ENCODE peak calls at places on chromosomes 2 and 18, in seven cellular contexts. One of them, this sample, is unnamed.

GRCh38 chr2:193883820-193884219 is 1689.1 kb upstream of the TMEFF2 start:
- DNase-seq in RWPE1: no peak
- DNase-seq in sigmoid colon: no peak
- DNase-seq in Calu3: no peak
- DNase-seq in dorsolateral prefrontal cortex: no peak
- DNase-seq in fibroblast of lung: no peak
- DNase-seq in astrocyte: no peak
- DNase-seq in this sample: no peak

GRCh38 chr2:232539298-232540231 is at the start of gene CHRNG:
- DNase-seq in fibroblast of lung: no peak
- DNase-seq in RWPE1: no peak
- DNase-seq in dorsolateral prefrontal cortex: no peak
- DNase-seq in sigmoid colon: peak
- DNase-seq in Calu3: no peak
- DNase-seq in astrocyte: no peak
- DNase-seq in this sample: no peak

GRCh38 chr2:157068225-157068624 is 189.3 kb upstream of the GALNT5 start:
- DNase-seq in RWPE1: no peak
- DNase-seq in fibroblast of lung: no peak
- DNase-seq in Calu3: no peak
- DNase-seq in dorsolateral prefrontal cortex: no peak
- DNase-seq in sigmoid colon: no peak
- DNase-seq in astrocyte: no peak
- DNase-seq in this sample: no peak

GRCh38 chr18:61842146-61842545 is 50.7 kb downstream of the RNF152 start:
- DNase-seq in sigmoid colon: no peak
- DNase-seq in RWPE1: no peak
- DNase-seq in dorsolateral prefrontal cortex: no peak
- DNase-seq in astrocyte: no peak
- DNase-seq in fibroblast of lung: no peak
- DNase-seq in Calu3: no peak
- DNase-seq in this sample: no peak

GRCh38 chr2:194087569-194087968 is 1569.5 kb upstream of the SLC39A10 start:
- DNase-seq in fibroblast of lung: no peak
- DNase-seq in Calu3: no peak
- DNase-seq in dorsolateral prefrontal cortex: no peak
- DNase-seq in sigmoid colon: no peak
- DNase-seq in astrocyte: no peak
- DNase-seq in RWPE1: no peak
- DNase-seq in this sample: no peak

GRCh38 chr2:176035013-176035691 is 33.1 kb upstream of the LNPK start:
- DNase-seq in RWPE1: no peak
- DNase-seq in astrocyte: no peak
- DNase-seq in sigmoid colon: no peak
- DNase-seq in fibroblast of lung: no peak
- DNase-seq in Calu3: no peak
- DNase-seq in dorsolateral prefrontal cortex: no peak
- DNase-seq in this sample: no peak

GRCh38 chr2:134582547-134582899 is 136.3 kb downstream of the TMEM163 start:
- DNase-seq in astrocyte: no peak
- DNase-seq in fibroblast of lung: no peak
- DNase-seq in RWPE1: no peak
- DNase-seq in dorsolateral prefrontal cortex: no peak
- DNase-seq in sigmoid colon: no peak
- DNase-seq in Calu3: no peak
- DNase-seq in this sample: no peak

GRCh38 chr2:237900891-237901831 is 41.7 kb downstream of the RAMP1 start:
- DNase-seq in RWPE1: no peak
- DNase-seq in astrocyte: no peak
- DNase-seq in dorsolateral prefrontal cortex: no peak
- DNase-seq in fibroblast of lung: no peak
- DNase-seq in Calu3: no peak
- DNase-seq in sigmoid colon: peak
- DNase-seq in this sample: no peak

GRCh38 chr2:108388045-108388444 is 10.3 kb downstream of the SULT1C4 start:
- DNase-seq in astrocyte: no peak
- DNase-seq in fibroblast of lung: no peak
- DNase-seq in RWPE1: no peak
- DNase-seq in dorsolateral prefrontal cortex: no peak
- DNase-seq in sigmoid colon: no peak
- DNase-seq in Calu3: peak
- DNase-seq in this sample: no peak

GRCh38 chr2:108385411-108386071 is 7.8 kb downstream of the SULT1C4 start:
- DNase-seq in sigmoid colon: no peak
- DNase-seq in dorsolateral prefrontal cortex: no peak
- DNase-seq in fibroblast of lung: no peak
- DNase-seq in RWPE1: no peak
- DNase-seq in astrocyte: no peak
- DNase-seq in Calu3: peak
- DNase-seq in this sample: no peak

GRCh38 chr2:108384662-108385393 is 7.1 kb downstream of the SULT1C4 start:
- DNase-seq in sigmoid colon: no peak
- DNase-seq in astrocyte: no peak
- DNase-seq in fibroblast of lung: no peak
- DNase-seq in dorsolateral prefrontal cortex: no peak
- DNase-seq in RWPE1: no peak
- DNase-seq in Calu3: no peak
- DNase-seq in this sample: no peak

GRCh38 chr2:108382196-108382595 is 4.4 kb downstream of the SULT1C4 start:
- DNase-seq in RWPE1: no peak
- DNase-seq in astrocyte: no peak
- DNase-seq in dorsolateral prefrontal cortex: no peak
- DNase-seq in sigmoid colon: no peak
- DNase-seq in Calu3: peak
- DNase-seq in fibroblast of lung: no peak
- DNase-seq in this sample: no peak

GRCh38 chr2:108383146-108383830 is 5.5 kb downstream of the SULT1C4 start:
- DNase-seq in RWPE1: no peak
- DNase-seq in astrocyte: no peak
- DNase-seq in Calu3: no peak
- DNase-seq in dorsolateral prefrontal cortex: no peak
- DNase-seq in fibroblast of lung: no peak
- DNase-seq in sigmoid colon: no peak
- DNase-seq in this sample: no peak
- TF ChIP-seq CTCF in RWPE1: no peak
- TF ChIP-seq CTCF in astrocyte: peak
- TF ChIP-seq CTCF in Calu3: no peak
- TF ChIP-seq CTCF in dorsolateral prefrontal cortex: no peak
- TF ChIP-seq CTCF in fibroblast of lung: no peak
- TF ChIP-seq CTCF in sigmoid colon: no peak
- TF ChIP-seq CTCF in this sample: no peak

GRCh38 chr2:69437751-69438154 is 518 bp upstream of the NFU1 start:
- DNase-seq in sigmoid colon: peak
- DNase-seq in astrocyte: peak
- DNase-seq in Calu3: no peak
- DNase-seq in RWPE1: peak
- DNase-seq in fibroblast of lung: no peak
- DNase-seq in dorsolateral prefrontal cortex: peak
- DNase-seq in this sample: peak
- TF ChIP-seq CTCF in sigmoid colon: no peak
- TF ChIP-seq CTCF in astrocyte: no peak
- TF ChIP-seq CTCF in Calu3: no peak
- TF ChIP-seq CTCF in RWPE1: no peak
- TF ChIP-seq CTCF in fibroblast of lung: no peak
- TF ChIP-seq CTCF in dorsolateral prefrontal cortex: no peak
- TF ChIP-seq CTCF in this sample: no peak

GRCh38 chr2:217279571-217279970 is 419.7 kb upstream of the TNP1 start:
- DNase-seq in fibroblast of lung: peak
- DNase-seq in dorsolateral prefrontal cortex: no peak
- DNase-seq in RWPE1: peak
- DNase-seq in Calu3: no peak
- DNase-seq in sigmoid colon: no peak
- DNase-seq in astrocyte: peak
- DNase-seq in this sample: no peak

GRCh38 chr2:217282531-217282930 is 422.7 kb upstream of the TNP1 start:
- DNase-seq in fibroblast of lung: no peak
- DNase-seq in astrocyte: peak
- DNase-seq in dorsolateral prefrontal cortex: no peak
- DNase-seq in Calu3: no peak
- DNase-seq in sigmoid colon: no peak
- DNase-seq in RWPE1: no peak
- DNase-seq in this sample: no peak

GRCh38 chr2:217277646-217278048 is 417.8 kb upstream of the TNP1 start:
- DNase-seq in RWPE1: peak
- DNase-seq in fibroblast of lung: peak
- DNase-seq in dorsolateral prefrontal cortex: no peak
- DNase-seq in Calu3: peak
- DNase-seq in astrocyte: peak
- DNase-seq in sigmoid colon: peak
- DNase-seq in this sample: no peak

GRCh38 chr2:217276433-217276832 is 416.6 kb upstream of the TNP1 start:
- DNase-seq in sigmoid colon: no peak
- DNase-seq in dorsolateral prefrontal cortex: no peak
- DNase-seq in RWPE1: no peak
- DNase-seq in Calu3: no peak
- DNase-seq in fibroblast of lung: no peak
- DNase-seq in astrocyte: no peak
- DNase-seq in this sample: no peak

DNA sequence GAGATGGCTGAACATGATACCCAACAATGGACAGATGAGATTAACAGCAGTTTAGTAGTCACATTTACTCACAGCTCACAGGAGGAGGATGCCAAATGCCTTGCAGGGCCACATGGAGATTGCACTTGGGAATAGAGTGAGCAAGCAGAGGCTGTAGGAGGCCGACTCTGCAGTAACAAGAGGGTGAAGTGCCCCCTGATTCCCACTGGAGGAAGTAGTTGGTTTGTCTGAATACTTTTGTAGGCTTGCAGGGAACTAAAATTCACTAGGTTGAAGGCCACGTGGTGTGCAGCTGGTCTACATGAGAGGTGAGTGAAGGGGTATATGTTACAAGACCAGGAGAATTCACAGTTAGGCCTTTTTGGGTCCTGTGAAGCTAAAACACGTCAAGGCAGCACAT is 419.3 kb upstream of the TNP1 start:
- DNase-seq in sigmoid colon: no peak
- DNase-seq in dorsolateral prefrontal cortex: no peak
- DNase-seq in Calu3: no peak
- DNase-seq in astrocyte: peak
- DNase-seq in RWPE1: no peak
- DNase-seq in fibroblast of lung: no peak
- DNase-seq in this sample: no peak
- TF ChIP-seq CTCF in sigmoid colon: no peak
- TF ChIP-seq CTCF in dorsolateral prefrontal cortex: no peak
- TF ChIP-seq CTCF in Calu3: no peak
- TF ChIP-seq CTCF in astrocyte: no peak
- TF ChIP-seq CTCF in RWPE1: no peak
- TF ChIP-seq CTCF in fibroblast of lung: no peak
- TF ChIP-seq CTCF in this sample: no peak

DNA sequence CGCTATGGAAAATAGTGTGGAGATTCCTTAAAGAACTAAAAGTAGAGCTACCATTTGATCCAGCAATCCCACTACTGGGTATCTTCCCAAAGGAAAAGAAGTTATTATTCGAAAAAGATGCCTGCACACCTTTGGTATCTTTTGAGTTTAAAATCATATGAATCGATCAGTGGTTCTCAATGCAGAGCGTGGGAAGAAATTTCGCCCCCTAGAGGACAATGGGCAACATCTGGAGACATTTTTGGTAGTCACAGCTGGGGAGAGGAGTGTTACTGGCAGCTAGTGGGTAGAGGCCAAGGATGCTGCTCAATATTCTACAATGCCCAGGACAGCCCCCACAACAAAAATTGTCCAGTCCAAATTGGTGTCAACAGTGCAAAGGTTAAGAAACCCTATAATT is 425.5 kb downstream of the LRATD1 start:
- DNase-seq in Calu3: no peak
- DNase-seq in fibroblast of lung: peak
- DNase-seq in sigmoid colon: no peak
- DNase-seq in dorsolateral prefrontal cortex: no peak
- DNase-seq in astrocyte: no peak
- DNase-seq in RWPE1: no peak
- DNase-seq in this sample: no peak
- TF ChIP-seq CTCF in Calu3: no peak
- TF ChIP-seq CTCF in fibroblast of lung: peak
- TF ChIP-seq CTCF in sigmoid colon: no peak
- TF ChIP-seq CTCF in dorsolateral prefrontal cortex: no peak
- TF ChIP-seq CTCF in astrocyte: peak
- TF ChIP-seq CTCF in RWPE1: no peak
- TF ChIP-seq CTCF in this sample: no peak

GRCh38 chr2:127535422-127535901 is at the start of gene MYO7B:
- DNase-seq in sigmoid colon: no peak
- DNase-seq in fibroblast of lung: no peak
- DNase-seq in astrocyte: no peak
- DNase-seq in dorsolateral prefrontal cortex: no peak
- DNase-seq in Calu3: no peak
- DNase-seq in RWPE1: no peak
- DNase-seq in this sample: no peak
- TF ChIP-seq CTCF in sigmoid colon: no peak
- TF ChIP-seq CTCF in fibroblast of lung: no peak
- TF ChIP-seq CTCF in astrocyte: no peak
- TF ChIP-seq CTCF in dorsolateral prefrontal cortex: no peak
- TF ChIP-seq CTCF in Calu3: no peak
- TF ChIP-seq CTCF in RWPE1: no peak
- TF ChIP-seq CTCF in this sample: no peak